ENCODE peak calls at places on chromosomes 4 and X, in four cellular contexts. I is CD4-positive, alpha-beta T cell; Y is Calu3; Z is RWPE1. J is an unnamed sample.

GRCh38 chrX:137999071-137999470 is 433.1 kb downstream of the ZIC3 start:
- DNase-seq in I (no peak), Y (no peak), Z (no peak), J (no peak)

GRCh38 chr4:97911236-97911906 is 231.9 kb downstream of the STPG2 start:
- DNase-seq in I (no peak), Y (no peak), Z (no peak), J (no peak)

GRCh38 chr4:40196724-40197281 is at the start of gene RHOH:
- DNase-seq in I (peak; percentile 76), Y (no peak), Z (no peak), J (no peak)

GRCh38 chr4:36285784-36286480 is 4.5 kb downstream of the DTHD1 start:
- DNase-seq in I (peak; percentile 33), Y (no peak), Z (no peak), J (no peak)

GRCh38 chr4:4575284-4576211 is 33.7 kb upstream of the STX18 start:
- DNase-seq in I (peak; percentile 57), Y (peak; percentile 46), Z (peak; percentile 14), J (no peak)

GRCh38 chr4:20019310-20020015 is 232.2 kb upstream of the SLIT2 start:
- DNase-seq in I (no peak), Y (no peak), Z (peak; percentile 20), J (no peak)

GRCh38 chr4:26737385-26737784 is 123.3 kb upstream of the STIM2 start:
- DNase-seq in I (no peak), Y (no peak), Z (no peak), J (no peak)

GRCh38 chr4:143616771-143617170 is 83.7 kb downstream of the FREM3 start:
- DNase-seq in I (no peak), Y (peak; percentile 3), Z (peak; percentile 41), J (no peak)

GRCh38 chr4:13907255-13907751 is 279.8 kb upstream of the BOD1L1 start:
- DNase-seq in I (no peak), Y (peak; percentile 43), Z (peak; percentile 87), J (no peak)

GRCh38 chr4:78059524-78059889 is 2.4 kb downstream of the FRAS1 start:
- DNase-seq in I (no peak), Y (peak; percentile 69), Z (peak; percentile 44), J (no peak)
- TF ChIP-seq CTCF in I (no peak), Y (peak; percentile 44), Z (peak; percentile 30), J (peak; percentile 83)

GRCh38 chr4:171181090-171181489 is 632.1 kb upstream of the GALNTL6 start:
- DNase-seq in I (no peak), Y (no peak), Z (no peak), J (no peak)

GRCh38 chr4:171186700-171187099 is 626.5 kb upstream of the GALNTL6 start:
- DNase-seq in I (no peak), Y (peak; percentile 35), Z (no peak), J (no peak)
- TF ChIP-seq CTCF in I (no peak), Y (no peak), Z (no peak), J (no peak)

GRCh38 chrX:135060697-135061096 is 8.8 kb upstream of the RTL8A start:
- DNase-seq in I (no peak), Y (no peak), Z (no peak), J (no peak)
- TF ChIP-seq CTCF in I (no peak), Y (no peak), Z (no peak), J (no peak)

GRCh38 chr4:153785830-153786721 is 2.8 kb downstream of the SFRP2 start:
- DNase-seq in I (no peak), Y (no peak), Z (peak; percentile 38), J (no peak)
- TF ChIP-seq CTCF in I (peak; percentile 26), Y (no peak), Z (peak; percentile 65), J (peak; percentile 84)

GRCh38 chrX:129522184-129523059 is 868 bp downstream of the SMARCA1 start:
- DNase-seq in I (no peak), Y (peak; percentile 74), Z (peak; percentile 62), J (no peak)
- TF ChIP-seq CTCF in I (no peak), Y (no peak), Z (no peak), J (peak; percentile 65)

GRCh38 chr4:167779280-167779679 is 313.1 kb upstream of the ANXA10 start:
- DNase-seq in I (no peak), Y (no peak), Z (no peak), J (no peak)
- TF ChIP-seq CTCF in I (no peak), Y (no peak), Z (no peak), J (no peak)

GRCh38 chr4:164320847-164321246 is 433.1 kb upstream of the SMIM31 start:
- DNase-seq in I (no peak), Y (no peak), Z (no peak), J (no peak)
- TF ChIP-seq CTCF in I (no peak), Y (no peak), Z (no peak), J (no peak)

GRCh38 chrX:38638952-38639529 is 77.7 kb downstream of the TSPAN7 start:
- DNase-seq in I (no peak), Y (no peak), Z (no peak), J (no peak)

GRCh38 chrX:38639730-38640129 is 78.4 kb downstream of the TSPAN7 start:
- DNase-seq in I (no peak), Y (no peak), Z (no peak), J (no peak)

GRCh38 chrX:38641197-38641596 is 79.9 kb downstream of the TSPAN7 start:
- DNase-seq in I (no peak), Y (no peak), Z (no peak), J (no peak)

GRCh38 chrX:38634665-38635064 is 73.3 kb downstream of the TSPAN7 start:
- DNase-seq in I (no peak), Y (no peak), Z (no peak), J (no peak)

DNA sequence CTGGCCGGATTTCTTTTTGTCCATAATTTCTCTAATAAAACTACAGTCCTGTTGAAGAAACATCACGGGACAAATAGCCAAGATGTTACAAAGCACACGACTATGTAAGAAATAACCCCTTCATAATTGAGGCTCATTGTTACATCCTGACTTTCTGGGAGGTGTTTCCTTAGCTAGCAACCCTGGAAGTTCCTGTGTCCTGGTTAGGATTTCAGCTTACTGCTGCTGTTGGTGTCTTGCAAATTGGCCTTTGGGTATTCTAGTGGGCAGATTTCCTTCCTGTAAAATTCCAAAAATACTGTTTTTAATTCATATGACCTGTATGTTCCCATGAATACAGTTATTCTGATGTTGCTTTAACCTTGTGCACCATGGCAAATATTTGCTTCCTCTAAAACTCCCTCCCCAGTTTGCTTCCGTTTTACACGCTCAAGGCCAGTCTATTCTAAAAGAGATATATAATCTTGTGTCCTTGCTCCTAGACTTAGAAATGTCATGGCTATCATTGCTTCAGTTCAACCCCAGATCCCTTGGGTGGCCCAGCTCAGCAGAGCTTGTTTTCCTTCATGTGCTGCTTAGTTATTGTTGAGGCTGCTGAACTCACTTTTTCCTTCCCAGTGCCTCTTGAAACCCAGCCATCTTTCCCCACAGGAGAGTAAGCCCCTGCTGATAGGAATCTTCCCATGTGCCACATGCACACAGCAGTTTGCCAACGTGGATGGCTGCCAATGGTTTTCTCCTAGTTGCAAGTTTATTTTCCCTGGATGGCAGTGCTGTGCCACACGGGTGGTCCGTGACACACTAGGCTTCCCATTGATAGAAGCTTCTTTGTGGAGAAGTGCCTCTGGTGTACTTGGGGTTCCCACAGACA is 75.8 kb downstream of the TSPAN7 start:
- DNase-seq in I (no peak), Y (no peak), Z (no peak), J (no peak)
- TF ChIP-seq CTCF in I (no peak), Y (no peak), Z (no peak), J (no peak)

GRCh38 chr4:80071643-80072606 is 1.1 kb downstream of the ANTXR2 start:
- DNase-seq in I (peak; percentile 49), Y (peak; percentile 22), Z (peak; percentile 38), J (peak; percentile 77)

GRCh38 chr4:80074651-80075050 is 1.6 kb upstream of the ANTXR2 start:
- DNase-seq in I (no peak), Y (no peak), Z (no peak), J (no peak)

GRCh38 chr4:80072607-80073361 is at the start of gene ANTXR2:
- DNase-seq in I (peak; percentile 57), Y (peak; percentile 74), Z (peak; percentile 79), J (peak; percentile 95)

GRCh38 chr4:80074059-80074458 is 1.0 kb upstream of the ANTXR2 start:
- DNase-seq in I (no peak), Y (no peak), Z (no peak), J (no peak)

DNA sequence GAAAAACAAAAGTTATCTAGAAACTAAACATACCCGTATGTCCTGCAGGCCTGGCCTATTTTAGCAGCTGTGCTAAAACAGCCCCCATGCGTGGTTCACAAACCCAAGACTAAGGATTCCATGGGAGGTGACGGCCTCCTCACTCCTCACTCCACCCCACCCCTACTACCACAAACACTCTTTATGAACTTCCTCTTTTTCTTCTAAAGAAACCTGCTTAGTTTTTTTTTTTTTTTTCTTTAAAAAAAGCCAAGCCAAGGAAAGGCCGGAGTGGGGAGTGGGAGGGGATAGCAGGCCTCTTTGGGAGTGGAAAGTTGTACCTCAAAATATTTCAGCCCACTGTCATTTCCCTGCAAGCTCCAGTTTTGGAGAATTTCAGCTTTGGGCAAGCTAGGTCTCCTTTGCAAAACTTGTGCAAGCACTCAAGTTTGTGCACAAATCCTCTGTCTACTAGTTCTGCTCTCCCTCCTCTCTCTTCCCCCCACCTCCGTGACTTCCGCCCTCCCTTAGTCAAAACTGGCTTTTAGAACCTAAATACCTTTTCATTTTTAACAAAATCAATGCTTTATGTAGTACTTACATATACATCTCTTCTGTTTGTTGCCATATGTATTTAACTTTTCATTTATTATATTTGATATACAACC is 456 bp upstream of the ANTXR2 start:
- DNase-seq in I (peak; percentile 23), Y (no peak), Z (no peak), J (no peak)
- TF ChIP-seq CTCF in I (no peak), Y (no peak), Z (no peak), J (no peak)